ENCODE peak calls at places on chromosomes 6 and 20, in four cellular contexts. One of them, this sample, is unnamed.

GRCh38 chr6:6674872-6675271 is 86.4 kb downstream of the LY86 start:
- DNase-seq in astrocyte: no peak
- DNase-seq in endothelial cell of umbilical vein: no peak
- DNase-seq in neural progenitor cell: peak; percentile 56
- DNase-seq in this sample: no peak

GRCh38 chr20:25178563-25179438 is 16.7 kb upstream of the ENTPD6 start:
- DNase-seq in endothelial cell of umbilical vein: peak; percentile 65
- DNase-seq in neural progenitor cell: peak; percentile 71
- DNase-seq in astrocyte: peak; percentile 85
- DNase-seq in this sample: peak; percentile 97

GRCh38 chr6:47360388-47360787 is 50.7 kb upstream of the TNFRSF21 start:
- DNase-seq in endothelial cell of umbilical vein: no peak
- DNase-seq in neural progenitor cell: no peak
- DNase-seq in astrocyte: no peak
- DNase-seq in this sample: no peak

GRCh38 chr6:5751525-5752252 is 255.0 kb downstream of the NRN1 start:
- DNase-seq in neural progenitor cell: no peak
- DNase-seq in endothelial cell of umbilical vein: no peak
- DNase-seq in astrocyte: peak; percentile 15
- DNase-seq in this sample: no peak

GRCh38 chr6:136526196-136526930 is 23.9 kb downstream of the MAP7 start:
- DNase-seq in astrocyte: peak; percentile 36
- DNase-seq in neural progenitor cell: peak; percentile 77
- DNase-seq in endothelial cell of umbilical vein: peak; percentile 29
- DNase-seq in this sample: peak; percentile 64

GRCh38 chr6:104639671-104640070 is 220.0 kb downstream of the HACE1 start:
- DNase-seq in endothelial cell of umbilical vein: peak; percentile 26
- DNase-seq in astrocyte: peak; percentile 2
- DNase-seq in neural progenitor cell: no peak
- DNase-seq in this sample: peak; percentile 30

GRCh38 chr20:57475388-57476072 is 49.4 kb downstream of the CTCFL start:
- DNase-seq in neural progenitor cell: no peak
- DNase-seq in astrocyte: no peak
- DNase-seq in endothelial cell of umbilical vein: no peak
- DNase-seq in this sample: no peak

GRCh38 chr6:15184441-15184861 is 61.4 kb upstream of the JARID2 start:
- DNase-seq in astrocyte: no peak
- DNase-seq in neural progenitor cell: no peak
- DNase-seq in endothelial cell of umbilical vein: no peak
- DNase-seq in this sample: peak; percentile 33

GRCh38 chr6:157649311-157650260 is 173.5 kb upstream of the SNX9 start:
- DNase-seq in endothelial cell of umbilical vein: no peak
- DNase-seq in neural progenitor cell: no peak
- DNase-seq in astrocyte: no peak
- DNase-seq in this sample: no peak

GRCh38 chr6:3398755-3399671 is 57.8 kb downstream of the SLC22A23 start:
- DNase-seq in neural progenitor cell: no peak
- DNase-seq in endothelial cell of umbilical vein: peak; percentile 58
- DNase-seq in astrocyte: no peak
- DNase-seq in this sample: no peak

GRCh38 chr6:33419580-33420492 is at the start of gene SYNGAP1:
- DNase-seq in endothelial cell of umbilical vein: no peak
- DNase-seq in astrocyte: peak; percentile 57
- DNase-seq in neural progenitor cell: peak; percentile 78
- DNase-seq in this sample: no peak

GRCh38 chr6:89410231-89411018 is 1.6 kb downstream of the RRAGD start:
- DNase-seq in neural progenitor cell: peak; percentile 62
- DNase-seq in endothelial cell of umbilical vein: no peak
- DNase-seq in astrocyte: no peak
- DNase-seq in this sample: no peak

GRCh38 chr6:150599199-150600002 is at the start of gene PLEKHG1:
- DNase-seq in neural progenitor cell: peak; percentile 87
- DNase-seq in endothelial cell of umbilical vein: peak; percentile 58
- DNase-seq in astrocyte: peak; percentile 32
- DNase-seq in this sample: peak; percentile 77

GRCh38 chr6:121849477-121849876 is 414.0 kb downstream of the GJA1 start:
- DNase-seq in astrocyte: peak; percentile 54
- DNase-seq in endothelial cell of umbilical vein: peak; percentile 88
- DNase-seq in neural progenitor cell: peak; percentile 90
- DNase-seq in this sample: peak; percentile 48

GRCh38 chr20:63736893-63737689 is 627 bp downstream of the LIME1 start:
- DNase-seq in endothelial cell of umbilical vein: no peak
- DNase-seq in astrocyte: no peak
- DNase-seq in neural progenitor cell: no peak
- DNase-seq in this sample: no peak

GRCh38 chr20:32972181-32973076 is 31.8 kb downstream of the SUN5 start:
- DNase-seq in endothelial cell of umbilical vein: peak; percentile 8
- DNase-seq in neural progenitor cell: no peak
- DNase-seq in astrocyte: no peak
- DNase-seq in this sample: no peak
- H3K9ac ChIP-seq in endothelial cell of umbilical vein: no peak overlapping the region
- H3K9ac ChIP-seq in neural progenitor cell: no peak overlapping the region
- H3K9ac ChIP-seq in astrocyte: no peak overlapping the region
- H3K9ac ChIP-seq in this sample: no peak overlapping the region

DNA sequence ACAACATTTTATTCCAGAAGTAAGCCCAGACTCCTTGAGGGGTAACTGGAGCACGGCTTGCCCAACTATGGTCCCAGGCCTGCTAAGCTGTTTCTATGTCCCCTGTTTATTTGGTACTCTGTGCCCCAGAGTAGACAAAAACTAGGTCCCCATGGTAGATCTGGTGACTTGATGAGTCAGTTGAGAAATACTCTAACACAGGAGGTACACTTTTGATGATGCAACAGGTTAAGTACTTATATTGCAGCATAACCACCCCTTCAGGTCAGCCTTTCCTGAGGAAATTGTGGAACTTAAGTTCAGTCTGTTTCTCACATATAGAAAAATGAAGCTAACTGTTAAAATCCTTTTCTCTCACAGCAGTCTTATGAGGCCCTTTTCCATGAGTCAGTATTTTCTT is 19.6 kb downstream of the TTPAL start:
- DNase-seq in neural progenitor cell: no peak
- DNase-seq in astrocyte: peak; percentile 72
- DNase-seq in endothelial cell of umbilical vein: no peak
- DNase-seq in this sample: peak; percentile 89
- H3K9ac ChIP-seq in neural progenitor cell: no peak overlapping the region
- H3K9ac ChIP-seq in astrocyte: peak overlapping the region; percentile 77
- H3K9ac ChIP-seq in endothelial cell of umbilical vein: no peak overlapping the region
- H3K9ac ChIP-seq in this sample: peak overlapping the region; percentile 95

DNA sequence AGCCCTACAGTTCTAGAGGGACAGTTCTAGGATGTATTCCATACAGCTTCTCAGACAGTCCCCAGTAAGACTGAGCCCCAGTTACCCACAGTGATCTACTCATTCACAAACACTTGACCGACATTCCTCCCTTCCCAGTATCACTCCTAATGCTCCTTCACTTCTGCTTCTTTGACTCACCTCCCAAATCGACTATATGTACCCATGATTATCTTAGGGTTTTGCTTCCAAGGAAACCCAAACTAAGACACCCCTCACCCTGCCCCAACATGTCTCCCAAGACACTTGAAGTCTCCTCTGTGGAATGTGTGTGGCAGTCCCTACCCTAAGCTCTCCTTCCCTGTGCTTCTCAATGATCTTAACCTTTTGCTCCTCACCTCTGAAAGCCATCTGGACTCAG is 23.6 kb upstream of the TGM6 start:
- DNase-seq in endothelial cell of umbilical vein: no peak
- DNase-seq in neural progenitor cell: no peak
- DNase-seq in astrocyte: no peak
- DNase-seq in this sample: peak; percentile 73
- H3K9ac ChIP-seq in endothelial cell of umbilical vein: no peak overlapping the region
- H3K9ac ChIP-seq in neural progenitor cell: no peak overlapping the region
- H3K9ac ChIP-seq in astrocyte: no peak overlapping the region
- H3K9ac ChIP-seq in this sample: peak overlapping the region; percentile 44

DNA sequence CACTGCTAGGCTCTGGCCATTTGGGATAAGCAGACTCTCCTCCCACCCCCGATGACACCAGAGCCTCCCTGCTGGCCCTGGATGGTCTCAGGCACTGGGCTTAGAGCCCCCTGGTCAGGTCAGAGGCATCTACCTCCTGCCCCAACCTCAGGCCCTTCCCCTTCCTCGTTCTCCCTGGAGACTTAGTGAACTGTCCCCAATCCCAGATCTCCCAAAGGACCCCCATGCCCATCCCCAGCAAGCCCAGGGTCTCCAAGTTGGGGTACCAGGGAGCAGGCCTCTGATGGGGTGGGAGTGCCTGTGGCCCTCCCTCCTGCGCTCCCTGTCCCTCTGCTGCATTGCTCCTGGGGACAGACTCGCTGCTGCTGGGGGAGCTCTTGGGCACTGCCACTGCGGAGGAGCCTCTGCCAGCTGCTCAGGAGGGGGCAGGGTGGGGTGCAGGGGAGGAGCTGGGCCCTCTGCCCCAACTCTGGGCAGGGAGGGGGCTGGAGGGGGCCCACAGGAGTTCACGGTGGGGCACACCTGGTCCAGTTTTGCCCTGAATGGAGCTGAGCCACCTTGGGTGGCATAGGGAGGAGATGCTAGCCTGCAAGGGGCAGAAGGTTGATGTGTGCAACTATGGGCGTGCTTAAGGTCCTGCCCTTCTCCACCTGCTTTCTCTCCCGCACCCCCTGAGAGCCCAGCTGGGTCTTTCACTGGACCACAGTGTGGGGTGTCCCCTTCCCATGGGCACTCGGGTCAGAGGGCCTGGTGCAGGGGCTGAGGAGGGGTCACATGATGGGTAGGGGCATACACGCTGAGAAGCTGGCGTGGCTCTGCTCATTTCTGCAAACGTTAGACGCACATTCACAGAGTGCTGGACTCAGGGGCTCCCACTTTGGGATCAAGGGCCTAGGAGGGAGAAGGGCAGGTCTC is 40.4 kb downstream of the SPDEF start:
- DNase-seq in neural progenitor cell: no peak
- DNase-seq in endothelial cell of umbilical vein: no peak
- DNase-seq in astrocyte: no peak
- DNase-seq in this sample: no peak
- H3K9ac ChIP-seq in neural progenitor cell: no peak overlapping the region
- H3K9ac ChIP-seq in endothelial cell of umbilical vein: no peak overlapping the region
- H3K9ac ChIP-seq in astrocyte: no peak overlapping the region
- H3K9ac ChIP-seq in this sample: no peak overlapping the region

This sample was measured in mammary epithelial cell.